ENCODE peak calls at places on chromosomes 4 and X, in ten cellular contexts. B, K, G, D, M, T, Q, R, X and I are unnamed samples.

GRCh38 chrX:5458300-5458699 is 770.4 kb downstream of the NLGN4X start:
- DNase-seq in M (no peak), K (peak), G (no peak), X (no peak), D (no peak), T (no peak), R (no peak), B (peak), Q (peak), I (no peak)

GRCh38 chr4:32207456-32207855 is 1487.3 kb downstream of the PCDH7 start:
- DNase-seq in D (no peak), R (no peak), T (no peak), M (no peak), K (no peak), X (no peak), Q (no peak), G (no peak), B (no peak), I (no peak)

GRCh38 chr4:85756938-85757337 is 282.0 kb downstream of the ARHGAP24 start:
- DNase-seq in K (peak), X (no peak), R (peak), T (no peak), G (no peak), M (no peak), B (peak), D (peak), Q (peak), I (no peak)

GRCh38 chr4:177441061-177441802 is 1.0 kb downstream of the AGA start:
- DNase-seq in T (no peak), R (peak), B (peak), M (no peak), Q (peak), D (peak), G (no peak), X (no peak), K (peak), I (peak)

GRCh38 chrX:85109235-85109634 is 105.6 kb downstream of the APOOL start:
- DNase-seq in M (no peak), R (peak), D (peak), K (peak), X (no peak), T (no peak), G (no peak), B (peak), Q (peak), I (no peak)

GRCh38 chr4:57064120-57064519 is 46.1 kb downstream of the IGFBP7 start:
- DNase-seq in Q (no peak), M (no peak), K (no peak), X (no peak), G (no peak), T (no peak), R (no peak), B (no peak), D (peak), I (no peak)

GRCh38 chr4:186554485-186554884 is 882 bp downstream of the MTNR1A start:
- DNase-seq in M (no peak), R (peak), X (peak), T (no peak), Q (no peak), D (peak), K (peak), B (peak), G (no peak), I (peak)

GRCh38 chr4:119525771-119526712 is 102.6 kb downstream of the PDE5A start:
- DNase-seq in K (no peak), B (no peak), R (no peak), T (no peak), X (no peak), Q (no peak), G (no peak), D (no peak), M (no peak), I (peak)

GRCh38 chrX:76253432-76253831 is 80.6 kb downstream of the PBDC1 start:
- DNase-seq in Q (peak), K (peak), R (peak), X (no peak), B (peak), D (peak), T (peak), M (no peak), G (peak), I (no peak)

GRCh38 chr4:27176881-27177280 is 316.2 kb downstream of the STIM2 start:
- DNase-seq in K (no peak), R (no peak), Q (no peak), M (no peak), X (no peak), T (no peak), G (no peak), D (no peak), B (no peak), I (no peak)

GRCh38 chrX:96389314-96390048 is 295.2 kb upstream of the DIAPH2 start:
- DNase-seq in R (no peak), M (no peak), X (no peak), G (no peak), K (no peak), Q (no peak), T (no peak), D (no peak), B (no peak), I (peak)

GRCh38 chrX:66166671-66167070 is 2.6 kb downstream of the HEPH start:
- DNase-seq in B (no peak), T (no peak), R (no peak), M (no peak), X (no peak), Q (no peak), G (no peak), K (no peak), D (no peak), I (no peak)

GRCh38 chrX:100410083-100410590 is at the start of gene PCDH19:
- DNase-seq in R (peak), T (peak), B (peak), X (peak), K (peak), G (no peak), Q (no peak), M (no peak), D (peak), I (peak)

GRCh38 chrX:17007134-17007768 is 60.8 kb downstream of the REPS2 start:
- DNase-seq in Q (peak), B (peak), K (peak), T (peak), D (peak), M (no peak), R (peak), G (no peak), X (no peak), I (no peak)

GRCh38 chr4:154491731-154492249 is at the start of gene DCHS2:
- DNase-seq in Q (no peak), B (peak), R (peak), M (no peak), D (no peak), X (peak), T (peak), G (no peak), K (peak), I (no peak)

GRCh38 chr4:13704020-13704419 is 76.5 kb upstream of the BOD1L1 start:
- DNase-seq in R (no peak), X (no peak), K (no peak), M (no peak), Q (no peak), T (no peak), D (no peak), B (no peak), G (no peak), I (no peak)

GRCh38 chr4:138892483-138893386 is 122.8 kb upstream of the NOCT start:
- DNase-seq in M (no peak), K (no peak), Q (peak), D (no peak), R (no peak), X (no peak), T (no peak), B (no peak), G (no peak), I (peak)

GRCh38 chr4:57628004-57628403 is 517.8 kb upstream of the IGFBP7 start:
- DNase-seq in M (no peak), G (no peak), K (no peak), R (no peak), B (no peak), Q (no peak), X (no peak), D (no peak), T (no peak), I (no peak)

GRCh38 chr4:86011117-86011516 is 348.7 kb downstream of the MAPK10 start:
- DNase-seq in Q (no peak), T (no peak), G (peak), R (no peak), K (no peak), M (no peak), D (no peak), X (no peak), B (no peak), I (peak)

GRCh38 chr4:174650711-174651355 is 128.5 kb upstream of the HPGD start:
- DNase-seq in T (no peak), K (no peak), B (no peak), D (no peak), G (no peak), M (no peak), Q (no peak), X (no peak), R (no peak), I (no peak)

GRCh38 chrX:122572461-122572860 is 611.6 kb upstream of the GRIA3 start:
- DNase-seq in X (no peak), T (no peak), D (no peak), K (no peak), G (no peak), M (no peak), Q (no peak), R (no peak), B (no peak), I (peak)

GRCh38 chrX:40101430-40101802 is 3.7 kb upstream of the BCOR start:
- DNase-seq in K (no peak), D (no peak), B (no peak), X (peak), Q (no peak), G (no peak), R (no peak), T (no peak), M (no peak), I (no peak)

GRCh38 chrX:5306654-5307121 is 922.0 kb downstream of the NLGN4X start:
- DNase-seq in M (no peak), T (no peak), Q (peak), R (no peak), K (no peak), D (no peak), G (no peak), X (no peak), B (no peak), I (no peak)

GRCh38 chr4:126396703-126397102 is 1081.9 kb downstream of the FAT4 start:
- DNase-seq in G (no peak), K (peak), B (no peak), D (no peak), M (no peak), Q (no peak), X (no peak), T (no peak), R (no peak), I (no peak)

GRCh38 chr4:8383016-8383415 is 57.5 kb downstream of the ACOX3 start:
- DNase-seq in G (no peak), B (no peak), K (no peak), M (no peak), R (no peak), T (no peak), X (no peak), D (no peak), Q (no peak), I (no peak)